ENCODE peak calls at places on chromosomes 6 and 20, in four cellular contexts. E is H1, F is GM12878, K is K562. O is an unnamed sample.
A peak's percentile ranks its signal among the peaks of the same experiment; 100 is the strongest.

GRCh38 chr6:163243691-163244505 is 170.6 kb upstream of the QKI start:
- DNase-seq in F (no peak), E (no peak), K (no peak), O (no peak)

GRCh38 chr6:43509984-43510826 is at the start of gene LRRC73:
- DNase-seq in F (no peak), K (peak; percentile 90), E (no peak), O (peak; percentile 94)

GRCh38 chr6:23454090-23454998 is 671.7 kb upstream of the NRSN1 start:
- DNase-seq in K (no peak), E (no peak), F (no peak), O (no peak)

GRCh38 chr6:149963212-149963461 is 606 bp upstream of the ULBP1 start:
- DNase-seq in F (no peak), E (no peak), K (peak; percentile 65), O (no peak)

GRCh38 chr20:49187330-49188100 is 619 bp downstream of the STAU1 start:
- DNase-seq in K (no peak), F (no peak), E (no peak), O (peak; percentile 77)

GRCh38 chr20:8930691-8931090 is 138.2 kb upstream of the PLCB4 start:
- DNase-seq in K (no peak), E (no peak), F (no peak), O (no peak)

GRCh38 chr6:126662966-126663365 is 323.1 kb downstream of the CENPW start:
- DNase-seq in K (no peak), E (no peak), F (no peak), O (no peak)

GRCh38 chr6:18362058-18362561 is 25.0 kb upstream of the RNF144B start:
- DNase-seq in K (no peak), F (no peak), E (no peak), O (no peak)

GRCh38 chr20:1322511-1323245 is 6.3 kb downstream of the SDCBP2 start:
- DNase-seq in E (no peak), F (no peak), K (no peak), O (no peak)

GRCh38 chr20:52242237-52243230 is 51.0 kb upstream of the ZFP64 start:
- DNase-seq in K (no peak), E (no peak), F (no peak), O (peak; percentile 29)

GRCh38 chr20:31516651-31517050 is 2.4 kb downstream of the HM13 start:
- DNase-seq in K (no peak), E (no peak), F (no peak), O (no peak)

GRCh38 chr20:34105978-34106675 is 5.9 kb downstream of the EIF2S2 start:
- DNase-seq in F (no peak), K (no peak), E (no peak), O (no peak)

GRCh38 chr6:87154641-87155271 is 609 bp upstream of the ZNF292 start:
- DNase-seq in K (peak; percentile 28), E (no peak), F (peak; percentile 89), O (peak; percentile 59)

GRCh38 chr6:3516094-3516493 is 59.2 kb upstream of the SLC22A23 start:
- DNase-seq in K (no peak), E (no peak), F (no peak), O (no peak)

GRCh38 chr6:3518356-3518841 is 61.5 kb upstream of the SLC22A23 start:
- DNase-seq in E (no peak), F (no peak), K (no peak), O (no peak)

GRCh38 chr6:3520541-3521220 is 63.8 kb upstream of the SLC22A23 start:
- DNase-seq in K (no peak), F (no peak), E (no peak), O (no peak)

GRCh38 chr6:3515669-3516068 is 58.8 kb upstream of the SLC22A23 start:
- DNase-seq in E (no peak), F (no peak), K (no peak), O (no peak)

GRCh38 chr6:3517350-3517749 is 60.5 kb upstream of the SLC22A23 start:
- DNase-seq in E (no peak), F (no peak), K (no peak), O (no peak)
- TF ChIP-seq JUND in E (no peak), F (no peak), K (no peak), O (no peak)

GRCh38 chr6:104537185-104537584 is 322.5 kb downstream of the HACE1 start:
- DNase-seq in K (no peak), F (no peak), E (no peak), O (no peak)
- TF ChIP-seq NRF1 in K (no peak), F (no peak), E (no peak), O (no peak)

GRCh38 chr6:79650943-79651342 is 19.8 kb downstream of the SH3BGRL2 start:
- DNase-seq in E (no peak), K (no peak), F (no peak), O (no peak)
- TF ChIP-seq JUND in E (no peak), K (no peak), F (no peak), O (no peak)

GRCh38 chr6:78611886-78612480 is 255.4 kb upstream of the IRAK1BP1 start:
- DNase-seq in E (no peak), F (no peak), K (peak; percentile 46), O (peak; percentile 28)
- TF ChIP-seq NRF1 in E (no peak), F (no peak), K (no peak), O (no peak)

GRCh38 chr6:75611011-75611701 is 9.5 kb downstream of the SENP6 start:
- DNase-seq in E (no peak), F (no peak), K (no peak), O (no peak)
- TF ChIP-seq JUND in E (no peak), F (no peak), K (no peak), O (no peak)

DNA sequence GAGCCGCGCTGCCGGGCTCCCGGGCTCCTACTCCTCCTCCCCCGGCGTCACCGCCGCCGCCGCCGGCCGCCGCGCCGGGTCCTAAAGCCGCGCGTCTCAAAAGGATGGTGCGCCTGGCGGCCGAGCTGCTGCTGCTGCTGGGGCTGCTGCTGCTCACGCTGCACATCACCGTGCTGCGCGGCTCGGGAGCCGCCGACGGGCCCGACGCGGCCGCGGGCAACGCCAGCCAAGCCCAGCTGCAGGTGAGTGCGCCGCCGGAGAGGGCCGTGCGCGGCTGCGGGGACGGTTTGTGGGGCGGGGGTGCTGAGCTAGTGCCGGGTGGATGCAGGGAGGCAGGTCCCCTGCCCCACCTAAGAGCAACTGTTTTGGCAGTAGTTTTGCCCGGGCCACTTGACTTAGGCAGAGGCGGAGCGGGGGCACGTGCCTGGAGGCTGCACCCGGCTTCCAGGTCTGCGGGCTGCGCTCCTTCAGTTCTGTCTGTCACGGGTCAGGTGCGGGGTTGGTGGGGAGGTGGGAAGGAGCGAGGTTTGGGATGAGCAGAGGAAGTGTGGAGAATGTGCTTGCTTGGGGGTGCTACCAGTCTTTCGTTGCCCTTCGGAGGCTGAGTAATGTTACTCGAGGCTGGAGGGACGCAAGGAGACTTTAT is 722 bp downstream of the ISM1 start:
- DNase-seq in K (no peak), E (no peak), F (no peak), O (peak; percentile 88)
- TF ChIP-seq NRF1 in K (no peak), E (no peak), F (no peak), O (no peak)